ENCODE peak calls at places on chromosome 3, in eight cellular contexts. One of them, this sample, is unnamed.

GRCh38 chr3:188437921-188438320 is 284.0 kb downstream of the LPP start:
- DNase-seq in RWPE2: no peak
- DNase-seq in T-helper 17 cell: no peak
- DNase-seq in neural progenitor cell: no peak
- DNase-seq in ovary: no peak
- DNase-seq in MG63: no peak
- DNase-seq in left ventricle myocardium inferior: no peak
- DNase-seq in fibroblast of lung: no peak
- DNase-seq in this sample: no peak

GRCh38 chr3:81871358-81872152 is 110.1 kb upstream of the GBE1 start:
- DNase-seq in RWPE2: no peak
- DNase-seq in T-helper 17 cell: no peak
- DNase-seq in neural progenitor cell: no peak
- DNase-seq in ovary: no peak
- DNase-seq in MG63: no peak
- DNase-seq in left ventricle myocardium inferior: no peak
- DNase-seq in fibroblast of lung: peak; percentile 15
- DNase-seq in this sample: no peak

GRCh38 chr3:13470894-13471574 is 9.1 kb upstream of the HDAC11 start:
- DNase-seq in RWPE2: no peak
- DNase-seq in T-helper 17 cell: no peak
- DNase-seq in neural progenitor cell: no peak
- DNase-seq in ovary: no peak
- DNase-seq in MG63: no peak
- DNase-seq in left ventricle myocardium inferior: no peak
- DNase-seq in fibroblast of lung: no peak
- DNase-seq in this sample: peak; percentile 41

GRCh38 chr3:49734752-49735151 is 11.0 kb upstream of the GMPPB start:
- DNase-seq in RWPE2: no peak
- DNase-seq in T-helper 17 cell: no peak
- DNase-seq in neural progenitor cell: no peak
- DNase-seq in ovary: no peak
- DNase-seq in MG63: no peak
- DNase-seq in left ventricle myocardium inferior: no peak
- DNase-seq in fibroblast of lung: no peak
- DNase-seq in this sample: no peak

GRCh38 chr3:196165850-196166249 is 45.4 kb downstream of the ZDHHC19 start:
- DNase-seq in RWPE2: no peak
- DNase-seq in T-helper 17 cell: no peak
- DNase-seq in neural progenitor cell: no peak
- DNase-seq in ovary: no peak
- DNase-seq in MG63: no peak
- DNase-seq in left ventricle myocardium inferior: no peak
- DNase-seq in fibroblast of lung: no peak
- DNase-seq in this sample: no peak

GRCh38 chr3:38649500-38650247 is at the start of gene SCN5A:
- DNase-seq in RWPE2: no peak
- DNase-seq in T-helper 17 cell: peak; percentile 52
- DNase-seq in neural progenitor cell: peak; percentile 82
- DNase-seq in ovary: peak; percentile 49
- DNase-seq in MG63: peak; percentile 28
- DNase-seq in left ventricle myocardium inferior: peak; percentile 55
- DNase-seq in fibroblast of lung: peak; percentile 16
- DNase-seq in this sample: peak; percentile 80

GRCh38 chr3:140187028-140187427 is 252.0 kb downstream of the CLSTN2 start:
- DNase-seq in RWPE2: no peak
- DNase-seq in T-helper 17 cell: no peak
- DNase-seq in neural progenitor cell: no peak
- DNase-seq in ovary: no peak
- DNase-seq in MG63: no peak
- DNase-seq in left ventricle myocardium inferior: no peak
- DNase-seq in fibroblast of lung: no peak
- DNase-seq in this sample: no peak

GRCh38 chr3:156535162-156535627 is 19.7 kb downstream of the SSR3 start:
- DNase-seq in RWPE2: peak; percentile 82
- DNase-seq in T-helper 17 cell: no peak
- DNase-seq in neural progenitor cell: no peak
- DNase-seq in ovary: peak; percentile 51
- DNase-seq in MG63: peak; percentile 92
- DNase-seq in left ventricle myocardium inferior: peak; percentile 52
- DNase-seq in fibroblast of lung: peak; percentile 100
- DNase-seq in this sample: no peak

GRCh38 chr3:138093721-138094120 is 21.7 kb downstream of the DZIP1L start:
- DNase-seq in RWPE2: no peak
- DNase-seq in T-helper 17 cell: no peak
- DNase-seq in neural progenitor cell: no peak
- DNase-seq in ovary: no peak
- DNase-seq in MG63: no peak
- DNase-seq in left ventricle myocardium inferior: no peak
- DNase-seq in fibroblast of lung: no peak
- DNase-seq in this sample: no peak

GRCh38 chr3:27614592-27614991 is 107.5 kb downstream of the EOMES start:
- DNase-seq in RWPE2: no peak
- DNase-seq in T-helper 17 cell: no peak
- DNase-seq in neural progenitor cell: no peak
- DNase-seq in ovary: no peak
- DNase-seq in MG63: no peak
- DNase-seq in left ventricle myocardium inferior: no peak
- DNase-seq in fibroblast of lung: no peak
- DNase-seq in this sample: no peak

GRCh38 chr3:9503283-9503682 is 50.3 kb downstream of the LHFPL4 start:
- DNase-seq in RWPE2: no peak
- DNase-seq in T-helper 17 cell: peak; percentile 37
- DNase-seq in neural progenitor cell: peak; percentile 88
- DNase-seq in ovary: peak; percentile 64
- DNase-seq in MG63: no peak
- DNase-seq in left ventricle myocardium inferior: peak; percentile 68
- DNase-seq in fibroblast of lung: peak; percentile 63
- DNase-seq in this sample: peak; percentile 84

GRCh38 chr3:8848696-8849131 is 79.3 kb upstream of the OXTR start:
- DNase-seq in RWPE2: no peak
- DNase-seq in T-helper 17 cell: no peak
- DNase-seq in neural progenitor cell: no peak
- DNase-seq in ovary: no peak
- DNase-seq in MG63: no peak
- DNase-seq in left ventricle myocardium inferior: no peak
- DNase-seq in fibroblast of lung: peak; percentile 43
- DNase-seq in this sample: no peak

GRCh38 chr3:112109313-112109712 is 23.1 kb downstream of the C3orf52 start:
- DNase-seq in RWPE2: no peak
- DNase-seq in T-helper 17 cell: no peak
- DNase-seq in neural progenitor cell: no peak
- DNase-seq in ovary: no peak
- DNase-seq in MG63: no peak
- DNase-seq in left ventricle myocardium inferior: no peak
- DNase-seq in fibroblast of lung: no peak
- DNase-seq in this sample: no peak

GRCh38 chr3:141410861-141411771 is 42.8 kb downstream of the ZBTB38 start:
- DNase-seq in RWPE2: no peak
- DNase-seq in T-helper 17 cell: no peak
- DNase-seq in neural progenitor cell: no peak
- DNase-seq in ovary: no peak
- DNase-seq in MG63: no peak
- DNase-seq in left ventricle myocardium inferior: no peak
- DNase-seq in fibroblast of lung: peak; percentile 56
- DNase-seq in this sample: no peak

GRCh38 chr3:140447991-140448390 is 229.9 kb upstream of the TRIM42 start:
- DNase-seq in RWPE2: no peak
- DNase-seq in T-helper 17 cell: no peak
- DNase-seq in neural progenitor cell: no peak
- DNase-seq in ovary: no peak
- DNase-seq in MG63: no peak
- DNase-seq in left ventricle myocardium inferior: no peak
- DNase-seq in fibroblast of lung: no peak
- DNase-seq in this sample: no peak

GRCh38 chr3:73452731-73453130 is 172.0 kb downstream of the PDZRN3 start:
- DNase-seq in RWPE2: no peak
- DNase-seq in T-helper 17 cell: no peak
- DNase-seq in neural progenitor cell: no peak
- DNase-seq in ovary: no peak
- DNase-seq in MG63: no peak
- DNase-seq in left ventricle myocardium inferior: no peak
- DNase-seq in fibroblast of lung: no peak
- DNase-seq in this sample: no peak

GRCh38 chr3:145776782-145777408 is 384.1 kb downstream of the PLOD2 start:
- DNase-seq in RWPE2: no peak
- DNase-seq in T-helper 17 cell: no peak
- DNase-seq in neural progenitor cell: peak; percentile 75
- DNase-seq in ovary: peak; percentile 16
- DNase-seq in MG63: peak; percentile 5
- DNase-seq in left ventricle myocardium inferior: no peak
- DNase-seq in fibroblast of lung: peak; percentile 84
- DNase-seq in this sample: no peak

DNA sequence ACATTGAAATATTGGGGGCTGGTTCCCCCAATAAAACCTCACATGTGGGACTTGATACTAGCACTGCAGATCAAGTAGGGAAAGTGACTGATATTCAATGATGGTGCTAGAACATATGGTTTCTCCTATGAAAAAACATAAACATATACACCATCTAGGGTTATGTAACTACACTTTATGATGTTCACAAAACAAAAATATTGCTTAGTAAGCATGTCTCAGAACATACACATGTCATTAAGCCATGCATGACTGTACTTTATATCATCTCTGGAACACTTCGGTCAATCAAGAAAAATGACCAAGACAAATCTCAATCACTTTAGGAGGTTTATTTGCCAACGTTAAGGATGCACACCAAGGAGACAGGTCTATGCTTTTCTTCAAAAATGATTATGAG is 57.4 kb downstream of the ZNF717 start:
- DNase-seq in RWPE2: no peak
- DNase-seq in T-helper 17 cell: no peak
- DNase-seq in neural progenitor cell: no peak
- DNase-seq in ovary: no peak
- DNase-seq in MG63: no peak
- DNase-seq in left ventricle myocardium inferior: no peak
- DNase-seq in fibroblast of lung: no peak
- DNase-seq in this sample: no peak
- H3K9me3 ChIP-seq in RWPE2: no peaks in the 10 kb centered on the region
- H3K9me3 ChIP-seq in T-helper 17 cell: peaks cover under 1% of the 10 kb centered on the region
- H3K9me3 ChIP-seq in neural progenitor cell: peaks cover 4% of the 10 kb centered on the region
- H3K9me3 ChIP-seq in ovary: peaks cover 4% of the 10 kb centered on the region
- H3K9me3 ChIP-seq in MG63: no peaks in the 10 kb centered on the region
- H3K9me3 ChIP-seq in left ventricle myocardium inferior: peaks cover 100% of the 10 kb centered on the region
- H3K9me3 ChIP-seq in fibroblast of lung: no peaks in the 10 kb centered on the region
- H3K9me3 ChIP-seq in this sample: peaks cover 100% of the 10 kb centered on the region

GRCh38 chr3:41426485-41426884 is 227.2 kb downstream of the CTNNB1 start:
- DNase-seq in RWPE2: no peak
- DNase-seq in T-helper 17 cell: no peak
- DNase-seq in neural progenitor cell: no peak
- DNase-seq in ovary: no peak
- DNase-seq in MG63: no peak
- DNase-seq in left ventricle myocardium inferior: no peak
- DNase-seq in fibroblast of lung: no peak
- DNase-seq in this sample: no peak
- H3K9me3 ChIP-seq in RWPE2: no peaks in the 10 kb centered on the region
- H3K9me3 ChIP-seq in T-helper 17 cell: no peaks in the 10 kb centered on the region
- H3K9me3 ChIP-seq in neural progenitor cell: peaks cover 2% of the 10 kb centered on the region
- H3K9me3 ChIP-seq in ovary: no peaks in the 10 kb centered on the region
- H3K9me3 ChIP-seq in MG63: no peaks in the 10 kb centered on the region
- H3K9me3 ChIP-seq in left ventricle myocardium inferior: peaks cover 32% of the 10 kb centered on the region
- H3K9me3 ChIP-seq in fibroblast of lung: no peaks in the 10 kb centered on the region
- H3K9me3 ChIP-seq in this sample: no peaks in the 10 kb centered on the region

GRCh38 chr3:58898513-58898912 is 151.3 kb downstream of the CFAP20DC start:
- DNase-seq in RWPE2: no peak
- DNase-seq in T-helper 17 cell: no peak
- DNase-seq in neural progenitor cell: no peak
- DNase-seq in ovary: no peak
- DNase-seq in MG63: no peak
- DNase-seq in left ventricle myocardium inferior: no peak
- DNase-seq in fibroblast of lung: no peak
- DNase-seq in this sample: no peak
- H3K9me3 ChIP-seq in RWPE2: no peaks in the 10 kb centered on the region
- H3K9me3 ChIP-seq in T-helper 17 cell: no peaks in the 10 kb centered on the region
- H3K9me3 ChIP-seq in neural progenitor cell: no peaks in the 10 kb centered on the region
- H3K9me3 ChIP-seq in ovary: no peaks in the 10 kb centered on the region
- H3K9me3 ChIP-seq in MG63: no peaks in the 10 kb centered on the region
- H3K9me3 ChIP-seq in left ventricle myocardium inferior: peaks cover 9% of the 10 kb centered on the region
- H3K9me3 ChIP-seq in fibroblast of lung: no peaks in the 10 kb centered on the region
- H3K9me3 ChIP-seq in this sample: no peaks in the 10 kb centered on the region

GRCh38 chr3:186691676-186692075 is 25.5 kb upstream of the KNG1 start:
- DNase-seq in RWPE2: no peak
- DNase-seq in T-helper 17 cell: no peak
- DNase-seq in neural progenitor cell: no peak
- DNase-seq in ovary: no peak
- DNase-seq in MG63: peak; percentile 4
- DNase-seq in left ventricle myocardium inferior: no peak
- DNase-seq in fibroblast of lung: no peak
- DNase-seq in this sample: no peak

GRCh38 chr3:186694288-186695032 is 22.7 kb upstream of the KNG1 start:
- DNase-seq in RWPE2: no peak
- DNase-seq in T-helper 17 cell: no peak
- DNase-seq in neural progenitor cell: no peak
- DNase-seq in ovary: no peak
- DNase-seq in MG63: no peak
- DNase-seq in left ventricle myocardium inferior: no peak
- DNase-seq in fibroblast of lung: no peak
- DNase-seq in this sample: no peak

GRCh38 chr3:186697510-186697909 is 19.6 kb upstream of the KNG1 start:
- DNase-seq in RWPE2: no peak
- DNase-seq in T-helper 17 cell: no peak
- DNase-seq in neural progenitor cell: no peak
- DNase-seq in ovary: no peak
- DNase-seq in MG63: no peak
- DNase-seq in left ventricle myocardium inferior: no peak
- DNase-seq in fibroblast of lung: no peak
- DNase-seq in this sample: no peak

GRCh38 chr3:186693843-186694242 is 23.3 kb upstream of the KNG1 start:
- DNase-seq in RWPE2: no peak
- DNase-seq in T-helper 17 cell: no peak
- DNase-seq in neural progenitor cell: no peak
- DNase-seq in ovary: no peak
- DNase-seq in MG63: no peak
- DNase-seq in left ventricle myocardium inferior: no peak
- DNase-seq in fibroblast of lung: no peak
- DNase-seq in this sample: no peak
- H3K9me3 ChIP-seq in RWPE2: no peaks in the 10 kb centered on the region
- H3K9me3 ChIP-seq in T-helper 17 cell: no peaks in the 10 kb centered on the region
- H3K9me3 ChIP-seq in neural progenitor cell: no peaks in the 10 kb centered on the region
- H3K9me3 ChIP-seq in ovary: no peaks in the 10 kb centered on the region
- H3K9me3 ChIP-seq in MG63: no peaks in the 10 kb centered on the region
- H3K9me3 ChIP-seq in left ventricle myocardium inferior: no peaks in the 10 kb centered on the region
- H3K9me3 ChIP-seq in fibroblast of lung: no peaks in the 10 kb centered on the region
- H3K9me3 ChIP-seq in this sample: no peaks in the 10 kb centered on the region

GRCh38 chr3:136703429-136703828 is 48.7 kb downstream of the STAG1 start:
- DNase-seq in RWPE2: no peak
- DNase-seq in T-helper 17 cell: no peak
- DNase-seq in neural progenitor cell: no peak
- DNase-seq in ovary: no peak
- DNase-seq in MG63: no peak
- DNase-seq in left ventricle myocardium inferior: no peak
- DNase-seq in fibroblast of lung: no peak
- DNase-seq in this sample: no peak
- H3K9me3 ChIP-seq in RWPE2: no peaks in the 10 kb centered on the region
- H3K9me3 ChIP-seq in T-helper 17 cell: peaks cover 2% of the 10 kb centered on the region
- H3K9me3 ChIP-seq in neural progenitor cell: no peaks in the 10 kb centered on the region
- H3K9me3 ChIP-seq in ovary: no peaks in the 10 kb centered on the region
- H3K9me3 ChIP-seq in MG63: peaks cover 2% of the 10 kb centered on the region
- H3K9me3 ChIP-seq in left ventricle myocardium inferior: no peaks in the 10 kb centered on the region
- H3K9me3 ChIP-seq in fibroblast of lung: no peaks in the 10 kb centered on the region
- H3K9me3 ChIP-seq in this sample: no peaks in the 10 kb centered on the region

GRCh38 chr3:5542472-5542871 is 355.0 kb downstream of the EDEM1 start:
- DNase-seq in RWPE2: no peak
- DNase-seq in T-helper 17 cell: no peak
- DNase-seq in neural progenitor cell: no peak
- DNase-seq in ovary: no peak
- DNase-seq in MG63: no peak
- DNase-seq in left ventricle myocardium inferior: no peak
- DNase-seq in fibroblast of lung: no peak
- DNase-seq in this sample: no peak
- H3K9me3 ChIP-seq in RWPE2: peaks cover 2% of the 10 kb centered on the region
- H3K9me3 ChIP-seq in T-helper 17 cell: peaks cover 3% of the 10 kb centered on the region
- H3K9me3 ChIP-seq in neural progenitor cell: peaks cover 33% of the 10 kb centered on the region
- H3K9me3 ChIP-seq in ovary: no peaks in the 10 kb centered on the region
- H3K9me3 ChIP-seq in MG63: no peaks in the 10 kb centered on the region
- H3K9me3 ChIP-seq in left ventricle myocardium inferior: peaks cover 47% of the 10 kb centered on the region
- H3K9me3 ChIP-seq in fibroblast of lung: no peaks in the 10 kb centered on the region
- H3K9me3 ChIP-seq in this sample: peaks cover 46% of the 10 kb centered on the region

This sample was measured in spleen.